ENCODE peak calls at places on chromosomes 6 and 20, in ten cellular contexts. A is LoVo; G is SK-N-DZ; B is fibroblast of pulmonary artery; R is ureter; U is WTC11; L is IMR-90; M is neuronal stem cell; I is glutamatergic neuron; Q is activated CD4-positive, alpha-beta T cell treated with anti-CD3 and anti-CD28 coated beads, Interleukin-2, amount 50 U/mL, for 48 hours. V is an unnamed sample.

GRCh38 chr6:107179004-107179403 is 63.7 kb upstream of the BEND3 start:
- DNase-seq in A (no peak), G (no peak), B (peak; percentile 43), R (no peak), U (peak; percentile 17), L (peak; percentile 8), M (no peak), I (no peak), Q (peak; percentile 2), V (peak; percentile 49)

GRCh38 chr6:158489441-158489840 is 70.5 kb upstream of the TMEM181 start:
- DNase-seq in A (no peak), G (no peak), B (no peak), R (no peak), U (no peak), L (no peak), M (no peak), I (no peak), Q (no peak), V (no peak)

GRCh38 chr20:6566821-6567220 is 200.7 kb upstream of the BMP2 start:
- DNase-seq in A (no peak), G (no peak), B (peak; percentile 89), R (no peak), U (no peak), L (peak; percentile 96), M (no peak), I (no peak), Q (no peak), V (no peak)

GRCh38 chr6:138979365-138979764 is 8.7 kb downstream of the REPS1 start:
- DNase-seq in A (no peak), G (no peak), B (peak; percentile 19), R (no peak), U (no peak), L (peak; percentile 17), M (no peak), I (no peak), Q (no peak), V (no peak)

GRCh38 chr20:21323640-21324039 is 20.5 kb downstream of the XRN2 start:
- DNase-seq in A (peak; percentile 75), G (no peak), B (peak; percentile 91), R (no peak), U (no peak), L (peak; percentile 86), M (no peak), I (no peak), Q (no peak), V (no peak)

GRCh38 chr6:118327237-118327636 is 220.9 kb upstream of the PLN start:
- DNase-seq in A (no peak), G (no peak), B (no peak), R (no peak), U (no peak), L (no peak), M (no peak), I (no peak), Q (no peak), V (no peak)

GRCh38 chr6:1645466-1646185 is 35.9 kb downstream of the FOXC1 start:
- DNase-seq in A (no peak), G (no peak), B (peak; percentile 16), R (no peak), U (no peak), L (peak; percentile 15), M (no peak), I (no peak), Q (no peak), V (no peak)

GRCh38 chr6:169905041-169905807 is 153.8 kb downstream of the ERMARD start:
- DNase-seq in A (no peak), G (no peak), B (peak; percentile 87), R (no peak), U (no peak), L (peak; percentile 23), M (no peak), I (no peak), Q (no peak), V (no peak)

GRCh38 chr6:27684264-27685211 is 211.6 kb upstream of the ZNF184 start:
- DNase-seq in A (peak; percentile 83), G (peak; percentile 21), B (peak; percentile 75), R (no peak), U (peak; percentile 85), L (peak; percentile 76), M (no peak), I (peak; percentile 59), Q (peak; percentile 67), V (peak; percentile 50)

GRCh38 chr6:19812512-19813119 is 24.6 kb upstream of the ID4 start:
- DNase-seq in A (peak; percentile 26), G (peak; percentile 46), B (peak; percentile 81), R (no peak), U (no peak), L (peak; percentile 61), M (no peak), I (no peak), Q (no peak), V (no peak)

GRCh38 chr6:27542485-27542884 is 69.6 kb upstream of the ZNF184 start:
- DNase-seq in A (no peak), G (no peak), B (no peak), R (no peak), U (no peak), L (no peak), M (no peak), I (no peak), Q (no peak), V (no peak)

GRCh38 chr6:130282234-130282995 is 59.7 kb upstream of the SAMD3 start:
- DNase-seq in A (no peak), G (no peak), B (peak; percentile 33), R (no peak), U (no peak), L (peak; percentile 45), M (no peak), I (no peak), Q (peak; percentile 6), V (peak; percentile 41)

GRCh38 chr6:42406296-42407280 is 45.1 kb downstream of the TRERF1 start:
- DNase-seq in A (no peak), G (no peak), B (peak; percentile 73), R (no peak), U (no peak), L (peak; percentile 18), M (no peak), I (no peak), Q (no peak), V (peak; percentile 56)

GRCh38 chr6:106315765-106316375 is 9.7 kb downstream of the ATG5 start:
- DNase-seq in A (peak; percentile 38), G (no peak), B (no peak), R (no peak), U (no peak), L (no peak), M (no peak), I (no peak), Q (no peak), V (no peak)

GRCh38 chr20:4837760-4838159 is 116.1 kb downstream of the PRND start:
- DNase-seq in A (no peak), G (no peak), B (no peak), R (no peak), U (no peak), L (no peak), M (no peak), I (no peak), Q (no peak), V (no peak)

GRCh38 chr6:66421570-66421969 is 714.5 kb upstream of the EYS start:
- DNase-seq in A (peak; percentile 8), G (peak; percentile 6), B (peak; percentile 1), R (no peak), U (peak; percentile 18), L (no peak), M (no peak), I (peak; percentile 28), Q (no peak), V (peak; percentile 30)

GRCh38 chr6:153130515-153131036 is 506 bp downstream of the RGS17 start:
- DNase-seq in A (no peak), G (peak; percentile 8), B (no peak), R (no peak), U (peak; percentile 36), L (no peak), M (peak; percentile 8), I (peak; percentile 67), Q (no peak), V (peak; percentile 64)

GRCh38 chr20:51365670-51366069 is 176.8 kb downstream of the NFATC2 start:
- DNase-seq in A (no peak), G (no peak), B (peak; percentile 74), R (no peak), U (no peak), L (peak; percentile 92), M (no peak), I (no peak), Q (no peak), V (no peak)

GRCh38 chr6:4607026-4607704 is 169.0 kb upstream of the CDYL start:
- DNase-seq in A (peak; percentile 49), G (no peak), B (peak; percentile 69), R (peak; percentile 49), U (no peak), L (peak; percentile 89), M (no peak), I (no peak), Q (no peak), V (no peak)

GRCh38 chr20:62186887-62187866 is 4.3 kb downstream of the MTG2 start:
- DNase-seq in A (no peak), G (no peak), B (peak; percentile 65), R (no peak), U (no peak), L (peak; percentile 37), M (no peak), I (no peak), Q (no peak), V (no peak)

GRCh38 chr20:11917663-11918062 is at the start of gene BTBD3:
- DNase-seq in A (no peak), G (peak; percentile 21), B (peak; percentile 77), R (peak; percentile 69), U (no peak), L (peak; percentile 79), M (no peak), I (peak; percentile 30), Q (no peak), V (peak; percentile 47)

GRCh38 chr20:60512436-60512835 is 554.2 kb downstream of the CDH26 start:
- DNase-seq in A (no peak), G (no peak), B (peak; percentile 1), R (no peak), U (no peak), L (peak; percentile 63), M (peak; percentile 31), I (no peak), Q (no peak), V (no peak)

GRCh38 chr20:47063407-47063806 is 168.8 kb downstream of the EYA2 start:
- DNase-seq in A (no peak), G (no peak), B (no peak), R (peak; percentile 54), U (no peak), L (no peak), M (no peak), I (no peak), Q (no peak), V (no peak)

GRCh38 chr6:34025851-34026250 is 120.0 kb downstream of the GRM4 start:
- DNase-seq in A (no peak), G (no peak), B (no peak), R (no peak), U (no peak), L (no peak), M (no peak), I (no peak), Q (no peak), V (no peak)

GRCh38 chr6:105191351-105191750 is 11.5 kb upstream of the POPDC3 start:
- DNase-seq in A (no peak), G (no peak), B (no peak), R (no peak), U (no peak), L (peak; percentile 34), M (no peak), I (no peak), Q (no peak), V (no peak)

GRCh38 chr20:32464401-32465091 is 106.4 kb downstream of the ASXL1 start:
- DNase-seq in A (no peak), G (no peak), B (no peak), R (no peak), U (no peak), L (no peak), M (no peak), I (no peak), Q (no peak), V (no peak)

GRCh38 chr6:28747631-28748157 is 176.1 kb downstream of the TRIM27 start:
- DNase-seq in A (peak; percentile 85), G (peak; percentile 22), B (peak; percentile 63), R (no peak), U (peak; percentile 77), L (peak; percentile 84), M (no peak), I (peak; percentile 39), Q (no peak), V (peak; percentile 70)

GRCh38 chr20:12677925-12678324 is 330.8 kb upstream of the SPTLC3 start:
- DNase-seq in A (no peak), G (no peak), B (no peak), R (no peak), U (no peak), L (no peak), M (no peak), I (no peak), Q (no peak), V (no peak)

V was measured in D341Med.